ENCODE peak calls at places on chromosome 4, in six cellular contexts. Z, X, L, J, U and O are unnamed samples.

GRCh38 chr4:55793479-55793878 is 26.1 kb upstream of the EXOC1L start:
- DNase-seq in X (no peak), Z (no peak), L (no peak), U (no peak), J (no peak), O (no peak)

GRCh38 chr4:3878678-3879077 is 112.5 kb downstream of the ADRA2C start:
- DNase-seq in Z (no peak), U (no peak), L (peak), X (no peak), J (no peak), O (no peak)

GRCh38 chr4:152246659-152247058 is 289.2 kb downstream of the FBXW7 start:
- DNase-seq in L (no peak), X (no peak), Z (no peak), J (no peak), U (no peak), O (peak)

GRCh38 chr4:78766026-78766425 is 10.1 kb upstream of the BMP2K start:
- DNase-seq in X (no peak), U (no peak), L (no peak), Z (no peak), J (no peak), O (no peak)

GRCh38 chr4:6658635-6659075 is 18.2 kb downstream of the MRFAP1 start:
- DNase-seq in L (no peak), U (no peak), Z (no peak), X (no peak), J (peak), O (no peak)

GRCh38 chr4:128357286-128357685 is 69.7 kb upstream of the PGRMC2 start:
- DNase-seq in X (no peak), L (no peak), Z (no peak), J (no peak), U (no peak), O (no peak)

GRCh38 chr4:180951312-180951711 is 1291.9 kb upstream of the TENM3 start:
- DNase-seq in Z (no peak), X (no peak), J (no peak), L (no peak), U (no peak), O (no peak)

GRCh38 chr4:46441116-46441859 is 51.4 kb upstream of the GABRA2 start:
- DNase-seq in L (no peak), X (no peak), J (no peak), U (no peak), Z (no peak), O (no peak)

GRCh38 chr4:80202784-80203553 is 5.7 kb downstream of the PRDM8 start:
- DNase-seq in X (peak), L (peak), U (no peak), Z (no peak), J (peak), O (no peak)

GRCh38 chr4:32499176-32499575 is 1779.0 kb downstream of the PCDH7 start:
- DNase-seq in Z (no peak), U (no peak), J (no peak), X (no peak), L (no peak), O (no peak)

GRCh38 chr4:122876456-122876855 is 45.9 kb downstream of the NUDT6 start:
- DNase-seq in U (no peak), J (no peak), X (no peak), L (no peak), Z (no peak), O (no peak)

DNA sequence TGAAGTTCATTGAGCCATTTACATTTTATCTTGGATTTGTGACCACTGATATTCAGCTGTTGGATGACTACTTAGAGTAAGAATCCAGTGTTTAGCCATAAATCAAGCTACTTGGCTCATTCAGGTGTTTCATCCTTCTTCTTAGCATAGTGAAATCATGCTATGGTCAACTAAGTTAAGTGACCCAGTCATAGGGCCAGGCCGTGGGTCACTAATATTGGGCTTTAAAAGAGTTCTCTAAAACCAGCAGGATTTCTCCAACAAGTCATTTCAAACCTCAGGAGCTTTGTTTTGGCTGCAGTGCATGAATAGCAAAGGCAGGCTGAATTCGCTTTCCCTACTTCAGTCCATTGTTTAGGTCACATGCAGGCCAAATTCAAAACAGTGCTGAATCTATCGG is 181.0 kb downstream of the MAML3 start:
- DNase-seq in L (no peak), U (no peak), J (no peak), X (no peak), Z (no peak), O (no peak)
- TF ChIP-seq POLR2AphosphoS5 in L (no peak), U (no peak), J (no peak), X (no peak), Z (peak), O (no peak)

GRCh38 chr4:139786494-139787354 is 121.1 kb downstream of the MGST2 start:
- DNase-seq in Z (no peak), L (no peak), J (no peak), U (no peak), X (no peak), O (peak)
- TF ChIP-seq EP300 in Z (no peak), L (no peak), J (no peak), U (no peak), X (no peak), O (no peak)

GRCh38 chr4:107987916-107988762 is 1.6 kb upstream of the HADH start:
- DNase-seq in Z (peak), X (no peak), L (no peak), J (no peak), U (no peak), O (no peak)

GRCh38 chr4:107991945-107992625 is 2.4 kb downstream of the HADH start:
- DNase-seq in J (no peak), L (no peak), X (no peak), U (peak), Z (no peak), O (no peak)

GRCh38 chr4:107989162-107989536 is 540 bp upstream of the HADH start:
- DNase-seq in J (no peak), U (no peak), X (no peak), Z (no peak), L (no peak), O (no peak)

GRCh38 chr4:107989537-107990386 is at the start of gene HADH:
- DNase-seq in X (peak), J (peak), U (peak), Z (peak), L (peak), O (peak)

GRCh38 chr4:107988763-107989035 is 990 bp upstream of the HADH start:
- DNase-seq in L (no peak), J (peak), Z (peak), X (no peak), U (no peak), O (no peak)
- H3K4me3 ChIP-seq in L (peak), J (peak), Z (peak), X (no peak), U (no peak), O (peak)

GRCh38 chr4:16893141-16893571 is 5.3 kb downstream of the LDB2 start:
- DNase-seq in U (no peak), L (no peak), J (no peak), Z (no peak), X (no peak), O (no peak)
- TF ChIP-seq POLR2AphosphoS5 in U (no peak), L (no peak), J (no peak), Z (no peak), X (no peak), O (no peak)

GRCh38 chr4:2141762-2142520 is 82.8 kb downstream of the NAT8L start:
- DNase-seq in Z (no peak), U (no peak), J (no peak), X (no peak), L (no peak), O (peak)

GRCh38 chr4:2141022-2141761 is 82.1 kb downstream of the NAT8L start:
- DNase-seq in Z (no peak), L (no peak), X (no peak), J (no peak), U (no peak), O (peak)

GRCh38 chr4:2138846-2139500 is 79.8 kb downstream of the NAT8L start:
- DNase-seq in X (no peak), Z (no peak), U (no peak), L (no peak), J (no peak), O (no peak)

GRCh38 chr4:2142630-2143427 is 83.7 kb downstream of the NAT8L start:
- DNase-seq in U (no peak), J (no peak), X (no peak), Z (no peak), L (no peak), O (no peak)
- TF ChIP-seq EP300 in U (no peak), J (no peak), X (no peak), Z (no peak), L (no peak), O (no peak)

GRCh38 chr4:82559735-82560120 is 2.1 kb downstream of the TMEM150C start:
- DNase-seq in J (no peak), L (no peak), U (no peak), X (no peak), Z (no peak), O (no peak)

GRCh38 chr4:82555279-82555678 is 6.5 kb downstream of the TMEM150C start:
- DNase-seq in X (no peak), L (no peak), Z (no peak), J (no peak), U (no peak), O (no peak)

GRCh38 chr4:82562553-82562854 is 716 bp upstream of the TMEM150C start:
- DNase-seq in X (no peak), L (no peak), Z (no peak), U (no peak), J (no peak), O (no peak)

GRCh38 chr4:82561745-82562552 is at the start of gene TMEM150C:
- DNase-seq in U (no peak), J (peak), Z (no peak), L (peak), X (no peak), O (peak)

DNA sequence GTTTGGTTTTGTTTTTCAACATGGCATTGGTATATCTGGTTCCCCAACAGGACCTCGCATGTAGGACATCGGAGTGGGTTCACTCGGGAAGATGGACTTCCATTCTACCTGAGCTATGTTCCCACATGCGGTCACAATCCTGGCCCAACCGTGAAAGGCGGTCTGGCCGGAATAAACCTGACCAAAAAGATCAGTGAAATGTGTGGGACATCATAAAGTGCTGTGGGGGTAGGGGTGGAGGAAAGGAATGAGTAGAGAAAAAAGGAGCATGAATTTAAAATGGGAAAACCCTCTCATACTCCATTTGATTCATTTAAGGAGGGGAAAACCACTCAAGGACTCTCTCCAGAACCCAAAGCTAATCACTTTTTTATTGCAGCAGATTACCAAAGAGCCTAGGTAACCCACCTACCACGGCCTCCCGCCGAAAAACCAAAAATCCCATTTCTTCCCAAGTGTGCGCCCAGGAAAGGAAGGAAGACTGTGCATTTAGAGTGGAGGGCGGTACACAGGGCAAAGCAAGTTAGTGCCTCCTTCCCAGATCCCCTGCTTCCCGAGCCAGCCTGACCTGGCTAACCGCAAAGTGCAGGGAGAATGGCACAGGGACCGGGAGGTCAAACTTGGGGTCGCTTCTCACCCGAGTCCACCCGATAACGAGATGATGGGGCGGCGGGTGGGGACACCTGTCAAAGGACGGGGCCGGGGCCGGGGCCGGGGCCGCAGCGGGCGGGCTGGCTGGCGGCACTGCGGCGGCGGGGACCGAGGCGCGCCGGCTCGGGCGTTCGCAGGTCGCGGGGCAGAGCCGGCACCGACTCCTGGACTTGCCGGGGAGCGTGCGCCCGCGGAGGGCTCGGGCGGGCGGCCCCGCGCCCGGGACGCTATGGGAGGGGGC is 689 bp downstream of the TMEM150C start:
- DNase-seq in X (no peak), Z (no peak), J (peak), L (no peak), U (no peak), O (peak)
- H3K4me3 ChIP-seq in X (peak), Z (peak), J (peak), L (peak), U (no peak), O (peak)

GRCh38 chr4:52660643-52661042 is 1.5 kb upstream of the USP46 start:
- DNase-seq in Z (no peak), X (no peak), J (no peak), U (no peak), L (no peak), O (no peak)

GRCh38 chr4:52658671-52659015 is 458 bp downstream of the USP46 start:
- DNase-seq in J (no peak), U (peak), L (peak), X (peak), Z (no peak), O (no peak)

GRCh38 chr4:52657630-52658501 is 1.2 kb downstream of the USP46 start:
- DNase-seq in X (peak), U (no peak), Z (peak), L (peak), J (no peak), O (no peak)

GRCh38 chr4:52659722-52660261 is 691 bp upstream of the USP46 start:
- DNase-seq in X (peak), J (peak), Z (peak), U (peak), L (peak), O (no peak)

DNA sequence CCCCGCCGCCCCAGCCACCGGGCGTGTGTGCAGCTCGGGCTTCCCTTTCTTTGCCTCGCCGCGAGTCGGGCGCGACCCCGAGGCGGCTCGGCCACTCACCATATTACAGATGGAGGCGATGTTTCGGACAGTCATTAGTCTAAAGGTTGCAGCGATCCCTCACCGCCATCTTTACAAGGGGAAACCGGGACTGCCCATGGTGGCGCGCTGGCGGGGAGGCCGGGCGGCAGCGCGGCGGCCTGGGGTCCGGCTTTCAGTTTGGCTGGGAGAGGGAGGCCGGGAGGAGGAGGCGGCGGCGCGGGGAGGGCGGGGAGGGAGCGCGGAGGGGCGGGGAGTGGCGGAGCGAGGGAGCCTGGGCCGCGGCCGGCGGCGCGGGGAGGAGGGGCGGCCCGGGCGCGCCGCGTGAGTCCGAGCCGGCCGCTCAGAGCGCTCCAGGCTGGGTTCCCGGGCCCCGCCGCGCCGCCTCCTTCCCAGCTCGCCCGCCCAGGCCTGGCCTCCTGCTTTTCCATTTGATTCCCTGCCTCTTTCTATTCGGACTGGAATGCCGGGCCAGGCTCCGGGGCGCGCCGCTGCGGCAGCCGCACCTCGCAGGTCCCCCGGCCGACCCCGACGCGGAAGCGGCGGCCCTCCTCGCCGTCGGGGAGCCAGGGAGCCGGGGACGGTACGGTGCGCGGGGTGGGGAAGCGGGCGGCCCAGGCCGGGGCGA is at the start of gene USP46:
- DNase-seq in Z (peak), L (peak), X (peak), U (peak), J (peak), O (peak)
- TF ChIP-seq POLR2AphosphoS5 in Z (no peak), L (no peak), X (peak), U (no peak), J (no peak), O (no peak)

DNA sequence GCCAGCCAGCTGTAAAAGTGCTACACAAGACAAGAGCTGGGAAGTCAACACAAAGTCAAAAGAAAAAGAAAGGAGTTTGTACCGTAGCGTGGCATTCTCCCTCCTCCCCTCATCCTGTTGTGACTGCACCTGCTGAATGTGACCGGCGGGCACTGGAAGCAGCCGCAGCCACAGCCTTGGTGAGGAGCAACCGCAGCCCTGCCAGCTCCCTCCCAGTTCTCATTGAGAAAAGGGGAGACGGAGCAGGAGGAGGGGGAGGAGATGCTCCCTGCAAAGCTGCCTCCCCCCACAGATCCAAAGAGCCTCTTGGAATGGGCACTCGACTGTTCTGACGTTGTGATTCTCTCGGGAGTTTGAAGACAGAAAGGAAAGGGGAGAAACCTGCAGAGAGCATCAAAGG is 429.9 kb downstream of the MAPK10 start:
- DNase-seq in X (no peak), L (no peak), U (no peak), Z (peak), J (peak), O (no peak)
- TF ChIP-seq EP300 in X (no peak), L (no peak), U (no peak), Z (no peak), J (no peak), O (no peak)